ENCODE peak calls at places on chromosomes 13 and 19, in six cellular contexts. One of them, this sample, is unnamed.

GRCh38 chr19:31421856-31422255 is 72.6 kb upstream of the TSHZ3 start:
- DNase-seq in BJ: no peak
- DNase-seq in right lobe of liver: no peak
- DNase-seq in astrocyte of the spinal cord: no peak
- DNase-seq in fibroblast of pulmonary artery: no peak
- DNase-seq in body of pancreas: no peak
- DNase-seq in this sample: no peak

GRCh38 chr19:16327911-16328823 is 3.5 kb downstream of the KLF2 start:
- DNase-seq in BJ: no peak
- DNase-seq in right lobe of liver: peak
- DNase-seq in astrocyte of the spinal cord: peak
- DNase-seq in fibroblast of pulmonary artery: peak
- DNase-seq in body of pancreas: peak
- DNase-seq in this sample: no peak

GRCh38 chr13:26985285-26985878 is 186.2 kb downstream of the USP12 start:
- DNase-seq in BJ: no peak
- DNase-seq in right lobe of liver: peak
- DNase-seq in astrocyte of the spinal cord: peak
- DNase-seq in fibroblast of pulmonary artery: peak
- DNase-seq in body of pancreas: peak
- DNase-seq in this sample: no peak

GRCh38 chr19:44984005-44984404 is 17.3 kb upstream of the RELB start:
- DNase-seq in BJ: no peak
- DNase-seq in right lobe of liver: no peak
- DNase-seq in astrocyte of the spinal cord: no peak
- DNase-seq in fibroblast of pulmonary artery: no peak
- DNase-seq in body of pancreas: no peak
- DNase-seq in this sample: no peak

GRCh38 chr13:110925023-110925608 is 10.2 kb upstream of the ANKRD10 start:
- DNase-seq in BJ: no peak
- DNase-seq in right lobe of liver: no peak
- DNase-seq in astrocyte of the spinal cord: peak
- DNase-seq in fibroblast of pulmonary artery: peak
- DNase-seq in body of pancreas: no peak
- DNase-seq in this sample: no peak

GRCh38 chr19:23795462-23795861 is 36.8 kb upstream of the ZNF681 start:
- DNase-seq in BJ: no peak
- DNase-seq in right lobe of liver: no peak
- DNase-seq in astrocyte of the spinal cord: no peak
- DNase-seq in fibroblast of pulmonary artery: no peak
- DNase-seq in body of pancreas: no peak
- DNase-seq in this sample: no peak

GRCh38 chr13:76516013-76516412 is 370.2 kb downstream of the KCTD12 start:
- DNase-seq in BJ: peak
- DNase-seq in right lobe of liver: no peak
- DNase-seq in astrocyte of the spinal cord: peak
- DNase-seq in fibroblast of pulmonary artery: peak
- DNase-seq in body of pancreas: no peak
- DNase-seq in this sample: no peak

GRCh38 chr19:6442087-6442688 is 8.6 kb upstream of the SLC25A41 start:
- DNase-seq in BJ: no peak
- DNase-seq in right lobe of liver: no peak
- DNase-seq in astrocyte of the spinal cord: no peak
- DNase-seq in fibroblast of pulmonary artery: no peak
- DNase-seq in body of pancreas: no peak
- DNase-seq in this sample: no peak

GRCh38 chr19:13099073-13099999 is 3.3 kb downstream of the LYL1 start:
- DNase-seq in BJ: no peak
- DNase-seq in right lobe of liver: peak
- DNase-seq in astrocyte of the spinal cord: no peak
- DNase-seq in fibroblast of pulmonary artery: peak
- DNase-seq in body of pancreas: peak
- DNase-seq in this sample: peak

GRCh38 chr19:13554506-13555235 is 48.4 kb upstream of the CACNA1A start:
- DNase-seq in BJ: no peak
- DNase-seq in right lobe of liver: no peak
- DNase-seq in astrocyte of the spinal cord: no peak
- DNase-seq in fibroblast of pulmonary artery: no peak
- DNase-seq in body of pancreas: no peak
- DNase-seq in this sample: no peak

GRCh38 chr13:74573654-74574053 is 439.4 kb upstream of the KLF12 start:
- DNase-seq in BJ: no peak
- DNase-seq in right lobe of liver: no peak
- DNase-seq in astrocyte of the spinal cord: no peak
- DNase-seq in fibroblast of pulmonary artery: no peak
- DNase-seq in body of pancreas: peak
- DNase-seq in this sample: no peak

GRCh38 chr13:96052655-96053002 is 572 bp downstream of the UGGT2 start:
- DNase-seq in BJ: peak
- DNase-seq in right lobe of liver: no peak
- DNase-seq in astrocyte of the spinal cord: peak
- DNase-seq in fibroblast of pulmonary artery: peak
- DNase-seq in body of pancreas: no peak
- DNase-seq in this sample: no peak

GRCh38 chr19:39471756-39472536 is 8.7 kb upstream of the TIMM50 start:
- DNase-seq in BJ: no peak
- DNase-seq in right lobe of liver: no peak
- DNase-seq in astrocyte of the spinal cord: no peak
- DNase-seq in fibroblast of pulmonary artery: no peak
- DNase-seq in body of pancreas: no peak
- DNase-seq in this sample: no peak

GRCh38 chr13:27035892-27036235 is 135.7 kb downstream of the USP12 start:
- DNase-seq in BJ: no peak
- DNase-seq in right lobe of liver: no peak
- DNase-seq in astrocyte of the spinal cord: peak
- DNase-seq in fibroblast of pulmonary artery: peak
- DNase-seq in body of pancreas: no peak
- DNase-seq in this sample: no peak

GRCh38 chr19:46785054-46785979 is 3.1 kb downstream of the SLC1A5 start:
- DNase-seq in BJ: no peak
- DNase-seq in right lobe of liver: no peak
- DNase-seq in astrocyte of the spinal cord: no peak
- DNase-seq in fibroblast of pulmonary artery: no peak
- DNase-seq in body of pancreas: no peak
- DNase-seq in this sample: no peak

GRCh38 chr19:11091343-11092153 is 2.3 kb downstream of the LDLR start:
- DNase-seq in BJ: peak
- DNase-seq in right lobe of liver: no peak
- DNase-seq in astrocyte of the spinal cord: peak
- DNase-seq in fibroblast of pulmonary artery: peak
- DNase-seq in body of pancreas: peak
- DNase-seq in this sample: no peak

GRCh38 chr13:30026093-30026492 is 175.7 kb upstream of the UBL3 start:
- DNase-seq in BJ: peak
- DNase-seq in right lobe of liver: no peak
- DNase-seq in astrocyte of the spinal cord: peak
- DNase-seq in fibroblast of pulmonary artery: peak
- DNase-seq in body of pancreas: no peak
- DNase-seq in this sample: no peak

GRCh38 chr13:20717581-20718542 is 14.4 kb downstream of the IL17D start:
- DNase-seq in BJ: no peak
- DNase-seq in right lobe of liver: no peak
- DNase-seq in astrocyte of the spinal cord: no peak
- DNase-seq in fibroblast of pulmonary artery: no peak
- DNase-seq in body of pancreas: no peak
- DNase-seq in this sample: no peak

GRCh38 chr19:3463039-3463958 is 17.0 kb downstream of the SMIM24 start:
- DNase-seq in BJ: no peak
- DNase-seq in right lobe of liver: no peak
- DNase-seq in astrocyte of the spinal cord: no peak
- DNase-seq in fibroblast of pulmonary artery: no peak
- DNase-seq in body of pancreas: no peak
- DNase-seq in this sample: no peak

GRCh38 chr19:19643158-19644053 is at the start of gene GMIP:
- DNase-seq in BJ: no peak
- DNase-seq in right lobe of liver: peak
- DNase-seq in astrocyte of the spinal cord: peak
- DNase-seq in fibroblast of pulmonary artery: peak
- DNase-seq in body of pancreas: peak
- DNase-seq in this sample: no peak

GRCh38 chr19:961866-962620 is 22.1 kb upstream of the WDR18 start:
- DNase-seq in BJ: no peak
- DNase-seq in right lobe of liver: no peak
- DNase-seq in astrocyte of the spinal cord: no peak
- DNase-seq in fibroblast of pulmonary artery: no peak
- DNase-seq in body of pancreas: no peak
- DNase-seq in this sample: no peak

GRCh38 chr19:49809155-49809986 is 3.7 kb downstream of the FUZ start:
- DNase-seq in BJ: no peak
- DNase-seq in right lobe of liver: peak
- DNase-seq in astrocyte of the spinal cord: peak
- DNase-seq in fibroblast of pulmonary artery: no peak
- DNase-seq in body of pancreas: peak
- DNase-seq in this sample: no peak

DNA sequence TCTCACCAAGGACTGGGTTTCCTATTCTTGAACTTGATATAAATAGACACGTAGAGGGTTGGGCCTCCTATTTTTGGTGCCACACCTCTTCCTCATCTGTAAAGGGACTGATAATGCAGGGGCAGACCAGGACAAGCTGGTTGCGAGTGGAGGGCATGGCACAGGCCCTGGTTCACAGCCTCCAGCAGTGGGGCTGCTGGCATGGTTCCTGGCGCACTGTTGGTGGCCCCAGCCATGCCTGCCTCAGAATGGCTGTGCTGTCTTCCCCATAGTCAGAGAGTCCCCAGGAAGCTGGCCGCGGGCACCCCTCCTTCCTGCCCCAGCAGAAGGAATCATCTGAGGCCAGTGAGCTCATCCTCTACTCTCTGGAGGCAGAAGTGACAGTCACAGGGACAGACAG is 10.5 kb upstream of the OVOL3 start:
- DNase-seq in BJ: no peak
- DNase-seq in right lobe of liver: no peak
- DNase-seq in astrocyte of the spinal cord: no peak
- DNase-seq in fibroblast of pulmonary artery: no peak
- DNase-seq in body of pancreas: no peak
- DNase-seq in this sample: no peak
- TF ChIP-seq CTCF in BJ: no peak
- TF ChIP-seq CTCF in right lobe of liver: no peak
- TF ChIP-seq CTCF in astrocyte of the spinal cord: no peak
- TF ChIP-seq CTCF in fibroblast of pulmonary artery: no peak
- TF ChIP-seq CTCF in body of pancreas: no peak
- TF ChIP-seq CTCF in this sample: no peak

DNA sequence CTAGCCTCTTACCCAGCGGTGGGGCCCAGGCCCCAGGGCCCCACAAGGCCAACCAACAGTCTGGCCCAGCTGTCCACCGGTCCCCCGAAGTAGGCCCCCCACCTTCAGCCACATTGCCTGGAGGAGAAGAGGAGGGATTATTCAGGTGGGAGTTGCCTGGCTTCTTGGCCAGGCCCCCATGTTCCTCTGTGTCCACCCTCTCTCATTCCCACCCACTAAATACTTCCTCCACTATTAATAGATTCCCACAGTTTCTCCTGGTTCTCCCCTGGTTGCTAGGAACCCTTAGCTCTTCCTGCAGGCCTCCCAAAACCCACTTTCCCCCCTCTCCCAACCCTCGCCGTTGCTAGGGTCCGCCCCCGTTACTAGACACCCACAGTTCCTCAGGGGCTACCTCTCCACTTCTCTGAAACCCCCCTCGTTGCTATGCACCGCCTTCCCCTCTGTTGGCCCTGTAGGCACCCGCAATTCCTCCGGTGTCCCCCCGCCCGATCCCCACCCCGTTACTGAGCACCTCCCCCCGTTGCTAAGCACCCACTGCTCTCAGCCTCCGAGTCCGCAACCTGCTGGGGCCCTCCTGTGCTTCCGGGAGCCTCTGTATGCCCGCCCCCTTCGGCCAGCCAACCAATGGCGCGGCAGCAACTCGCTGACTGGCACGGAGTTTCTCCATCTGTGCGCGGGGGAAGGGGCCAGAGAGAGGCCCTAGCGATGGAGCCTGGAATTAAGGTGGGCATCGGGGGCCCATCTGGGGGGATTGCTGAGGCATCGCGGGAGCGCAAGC is 2.0 kb downstream of the COQ8B start:
- DNase-seq in BJ: no peak
- DNase-seq in right lobe of liver: peak
- DNase-seq in astrocyte of the spinal cord: peak
- DNase-seq in fibroblast of pulmonary artery: peak
- DNase-seq in body of pancreas: peak
- DNase-seq in this sample: peak
- TF ChIP-seq CTCF in BJ: no peak
- TF ChIP-seq CTCF in right lobe of liver: no peak
- TF ChIP-seq CTCF in astrocyte of the spinal cord: peak
- TF ChIP-seq CTCF in fibroblast of pulmonary artery: no peak
- TF ChIP-seq CTCF in body of pancreas: no peak
- TF ChIP-seq CTCF in this sample: no peak

DNA sequence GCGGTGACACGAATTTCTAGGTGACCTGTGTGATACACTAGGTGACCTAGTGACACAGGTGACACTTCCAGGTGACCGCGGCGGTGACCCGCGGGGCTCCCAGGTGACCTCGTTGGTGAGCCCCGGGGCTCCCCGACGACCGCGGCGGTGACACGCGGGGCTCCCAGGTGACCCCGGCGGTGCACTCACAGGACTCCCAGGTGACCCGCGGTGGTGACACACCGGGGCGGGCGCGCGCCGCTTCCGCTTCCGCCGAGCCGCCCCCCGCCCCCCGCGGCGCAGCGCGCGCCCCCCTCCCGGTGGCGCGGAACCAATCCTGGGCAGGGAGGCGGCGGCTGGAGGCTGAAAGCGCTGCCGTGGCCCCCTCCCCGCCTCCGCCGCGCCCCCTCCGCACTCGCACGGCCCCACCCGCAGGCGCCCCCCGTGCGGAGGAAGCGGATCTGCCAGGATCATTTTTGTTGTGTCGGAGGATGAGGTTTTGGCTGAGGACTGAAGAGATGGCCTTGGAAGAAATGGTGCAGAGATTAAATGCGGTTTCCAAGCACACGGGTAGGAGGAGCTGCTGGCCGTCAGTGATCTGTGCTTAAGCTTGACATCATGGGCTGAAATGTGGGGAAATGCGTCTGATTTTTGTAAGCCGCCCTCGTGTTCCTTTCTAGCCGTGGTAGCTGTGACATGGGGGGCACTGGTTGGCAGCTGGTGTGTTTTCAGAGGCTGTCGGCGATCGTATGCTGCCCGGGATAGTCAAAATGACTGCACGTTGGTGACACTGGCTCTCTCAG is at the start of gene MCF2L:
- DNase-seq in BJ: no peak
- DNase-seq in right lobe of liver: no peak
- DNase-seq in astrocyte of the spinal cord: peak
- DNase-seq in fibroblast of pulmonary artery: peak
- DNase-seq in body of pancreas: peak
- DNase-seq in this sample: peak
- TF ChIP-seq CTCF in BJ: peak
- TF ChIP-seq CTCF in right lobe of liver: peak
- TF ChIP-seq CTCF in astrocyte of the spinal cord: no peak
- TF ChIP-seq CTCF in fibroblast of pulmonary artery: peak
- TF ChIP-seq CTCF in body of pancreas: peak
- TF ChIP-seq CTCF in this sample: peak

DNA sequence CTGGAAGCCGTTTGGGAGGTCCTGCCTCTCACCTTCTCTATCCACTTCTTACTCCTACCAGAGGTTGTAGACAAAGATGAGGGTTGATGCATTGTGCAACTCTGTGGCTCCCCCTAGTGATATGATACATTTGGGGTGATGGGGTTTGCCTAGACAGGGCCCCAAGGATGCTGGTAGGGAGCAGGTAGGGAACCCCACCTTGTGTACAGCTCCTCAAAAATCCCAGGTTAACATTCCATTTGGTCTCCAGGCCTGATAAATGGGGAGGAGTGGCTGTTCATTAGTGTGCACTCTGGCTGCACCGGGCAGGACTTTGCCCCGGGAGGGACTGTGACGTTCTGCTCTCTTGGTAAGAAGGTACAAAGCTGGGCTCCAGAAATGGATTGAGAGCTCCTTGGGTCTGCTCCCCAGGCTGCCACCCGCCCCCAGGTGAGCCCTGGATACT is 19.2 kb downstream of the SIGLEC8 start:
- DNase-seq in BJ: no peak
- DNase-seq in right lobe of liver: no peak
- DNase-seq in astrocyte of the spinal cord: no peak
- DNase-seq in fibroblast of pulmonary artery: peak
- DNase-seq in body of pancreas: no peak
- DNase-seq in this sample: no peak
- TF ChIP-seq CTCF in BJ: peak
- TF ChIP-seq CTCF in right lobe of liver: peak
- TF ChIP-seq CTCF in astrocyte of the spinal cord: peak
- TF ChIP-seq CTCF in fibroblast of pulmonary artery: peak
- TF ChIP-seq CTCF in body of pancreas: peak
- TF ChIP-seq CTCF in this sample: peak

This sample was measured in chondrocyte.